ENCODE peak calls at places on chromosomes 5 and 9, in seven cellular contexts. I is cardiac fibroblast, H is iPS-NIHi11, F is GM10248, J is renal cortical epithelial cell, L is psoas muscle, C is GM12892. M is an unnamed sample.

GRCh38 chr5:120007619-120008018 is 378.3 kb downstream of the FAM170A start:
- DNase-seq in I (no peak), H (no peak), F (no peak), J (peak; percentile 2), L (no peak), C (no peak), M (no peak)

GRCh38 chr5:154449786-154450185 is 4.0 kb downstream of the SAP30L start:
- DNase-seq in I (no peak), H (no peak), F (no peak), J (no peak), L (no peak), C (no peak), M (no peak)

GRCh38 chr5:107668933-107669542 is 1.7 kb downstream of the EFNA5 start:
- DNase-seq in I (peak; percentile 29), H (no peak), F (no peak), J (peak; percentile 38), L (peak; percentile 12), C (no peak), M (no peak)

GRCh38 chr9:130128782-130129424 is 43.3 kb upstream of the NCS1 start:
- DNase-seq in I (peak; percentile 91), H (no peak), F (peak; percentile 74), J (peak; percentile 89), L (peak; percentile 56), C (no peak), M (no peak)

GRCh38 chr9:134442087-134442470 is 115.8 kb downstream of the RXRA start:
- DNase-seq in I (peak; percentile 14), H (no peak), F (no peak), J (peak; percentile 4), L (no peak), C (no peak), M (no peak)

GRCh38 chr5:170503970-170504525 is at the start of gene KCNIP1:
- DNase-seq in I (no peak), H (peak; percentile 82), F (no peak), J (no peak), L (no peak), C (no peak), M (no peak)

GRCh38 chr9:104682642-104683041 is 11.7 kb upstream of the OR13D1 start:
- DNase-seq in I (peak; percentile 78), H (peak; percentile 33), F (peak; percentile 13), J (peak; percentile 59), L (no peak), C (no peak), M (peak; percentile 62)

GRCh38 chr5:8061140-8061469 is 192.2 kb downstream of the MTRR start:
- DNase-seq in I (no peak), H (no peak), F (no peak), J (no peak), L (no peak), C (no peak), M (no peak)

GRCh38 chr9:108322326-108323098 is 533.3 kb downstream of the ACTL7B start:
- DNase-seq in I (peak; percentile 2), H (no peak), F (no peak), J (no peak), L (no peak), C (no peak), M (no peak)

GRCh38 chr9:112135706-112136105 is 39.4 kb downstream of the SUSD1 start:
- DNase-seq in I (no peak), H (no peak), F (no peak), J (peak; percentile 64), L (no peak), C (no peak), M (no peak)

GRCh38 chr9:137222190-137223077 is at the start of gene RNF208:
- DNase-seq in I (no peak), H (no peak), F (no peak), J (no peak), L (no peak), C (no peak), M (no peak)

GRCh38 chr5:7881816-7882215 is 12.9 kb downstream of the MTRR start:
- DNase-seq in I (no peak), H (no peak), F (no peak), J (no peak), L (no peak), C (no peak), M (no peak)

GRCh38 chr5:105903069-105903468 is 1767.7 kb downstream of the EFNA5 start:
- DNase-seq in I (peak; percentile 33), H (no peak), F (no peak), J (no peak), L (no peak), C (no peak), M (no peak)

GRCh38 chr5:78985407-78986223 is 505 bp upstream of the ARSB start:
- DNase-seq in I (peak; percentile 67), H (peak; percentile 57), F (peak; percentile 72), J (peak; percentile 87), L (peak; percentile 18), C (peak; percentile 40), M (peak; percentile 80)

GRCh38 chr5:14491505-14491904 is 90.1 kb upstream of the OTULINL start:
- DNase-seq in I (peak; percentile 82), H (no peak), F (no peak), J (no peak), L (peak; percentile 42), C (no peak), M (no peak)

GRCh38 chr5:135535820-135536801 is at the start of gene NEUROG1:
- DNase-seq in I (no peak), H (peak; percentile 93), F (no peak), J (no peak), L (no peak), C (no peak), M (no peak)

GRCh38 chr9:129435272-129435671 is 185.6 kb downstream of the C9orf50 start:
- DNase-seq in I (no peak), H (no peak), F (no peak), J (no peak), L (no peak), C (no peak), M (no peak)

GRCh38 chr5:168908207-168908606 is 329.0 kb upstream of the PANK3 start:
- DNase-seq in I (peak; percentile 54), H (no peak), F (no peak), J (peak; percentile 31), L (no peak), C (no peak), M (no peak)

GRCh38 chr9:95341262-95342011 is 23.9 kb upstream of the FANCC start:
- DNase-seq in I (peak; percentile 44), H (no peak), F (no peak), J (peak; percentile 23), L (no peak), C (no peak), M (no peak)

GRCh38 chr5:80655231-80655784 is 525 bp upstream of the DHFR start:
- DNase-seq in I (peak; percentile 41), H (no peak), F (no peak), J (no peak), L (no peak), C (no peak), M (peak; percentile 45)

GRCh38 chr5:147613359-147613758 is 103.5 kb upstream of the DPYSL3 start:
- DNase-seq in I (peak; percentile 74), H (no peak), F (no peak), J (peak; percentile 17), L (no peak), C (no peak), M (no peak)

GRCh38 chr5:177317959-177318377 is 6.3 kb upstream of the MXD3 start:
- DNase-seq in I (peak; percentile 88), H (peak; percentile 69), F (peak; percentile 70), J (peak; percentile 81), L (peak; percentile 62), C (no peak), M (peak; percentile 82)

GRCh38 chr5:157022002-157022401 is 36.9 kb downstream of the HAVCR1 start:
- DNase-seq in I (no peak), H (no peak), F (no peak), J (no peak), L (no peak), C (no peak), M (no peak)

GRCh38 chr5:77944757-77945340 is 168.7 kb upstream of the TBCA start:
- DNase-seq in I (no peak), H (no peak), F (no peak), J (no peak), L (no peak), C (no peak), M (no peak)

GRCh38 chr9:76703270-76703669 is 61.0 kb upstream of the PCA3 start:
- DNase-seq in I (no peak), H (no peak), F (no peak), J (no peak), L (no peak), C (no peak), M (no peak)

GRCh38 chr9:125522328-125522725 is 184.7 kb downstream of the MAPKAP1 start:
- DNase-seq in I (peak; percentile 93), H (no peak), F (no peak), J (no peak), L (no peak), C (no peak), M (no peak)

GRCh38 chr5:180596668-180597231 is 5.5 kb upstream of the SCGB3A1 start:
- DNase-seq in I (no peak), H (no peak), F (no peak), J (no peak), L (no peak), C (no peak), M (no peak)

GRCh38 chr5:4212071-4212739 is 616.6 kb downstream of the IRX1 start:
- DNase-seq in I (no peak), H (no peak), F (no peak), J (no peak), L (no peak), C (no peak), M (no peak)

M was measured in OCI-LY7.